ENCODE peak calls at places on chromosomes 16 and 17, in four cellular contexts. One of them, this sample, is unnamed.

GRCh38 chr16:86306046-86306644 is 204.2 kb upstream of the FOXF1 start:
- DNase-seq in GM12878: no peak
- DNase-seq in psoas muscle: no peak
- DNase-seq in A549: no peak
- DNase-seq in this sample: peak; percentile 93

GRCh38 chr17:40363480-40363838 is 1.1 kb downstream of the GJD3 start:
- DNase-seq in GM12878: no peak
- DNase-seq in psoas muscle: no peak
- DNase-seq in A549: peak; percentile 63
- DNase-seq in this sample: peak; percentile 34

GRCh38 chr17:50768348-50768761 is 1.0 kb upstream of the ANKRD40CL start:
- DNase-seq in GM12878: no peak
- DNase-seq in psoas muscle: no peak
- DNase-seq in A549: peak; percentile 86
- DNase-seq in this sample: no peak

GRCh38 chr17:82232876-82233785 is 4.3 kb downstream of the SLC16A3 start:
- DNase-seq in GM12878: no peak
- DNase-seq in psoas muscle: peak; percentile 88
- DNase-seq in A549: no peak
- DNase-seq in this sample: no peak

GRCh38 chr17:38912221-38912813 is 13.1 kb upstream of the LASP1NB start:
- DNase-seq in GM12878: no peak
- DNase-seq in psoas muscle: peak; percentile 74
- DNase-seq in A549: no peak
- DNase-seq in this sample: peak; percentile 54

GRCh38 chr16:87855852-87856715 is 13.2 kb downstream of the SLC7A5 start:
- DNase-seq in GM12878: no peak
- DNase-seq in psoas muscle: peak; percentile 81
- DNase-seq in A549: peak; percentile 79
- DNase-seq in this sample: no peak

GRCh38 chr16:14502932-14503741 is 126.9 kb downstream of the PARN start:
- DNase-seq in GM12878: peak; percentile 79
- DNase-seq in psoas muscle: no peak
- DNase-seq in A549: no peak
- DNase-seq in this sample: peak; percentile 40

GRCh38 chr17:17264430-17264829 is 16.6 kb downstream of the COPS3 start:
- DNase-seq in GM12878: no peak
- DNase-seq in psoas muscle: no peak
- DNase-seq in A549: no peak
- DNase-seq in this sample: no peak

GRCh38 chr16:70162041-70162451 is 11.5 kb upstream of the CLEC18C start:
- DNase-seq in GM12878: no peak
- DNase-seq in psoas muscle: no peak
- DNase-seq in A549: peak; percentile 64
- DNase-seq in this sample: peak; percentile 62

GRCh38 chr16:76235426-76235825 is 41.8 kb upstream of the CNTNAP4 start:
- DNase-seq in GM12878: no peak
- DNase-seq in psoas muscle: no peak
- DNase-seq in A549: no peak
- DNase-seq in this sample: no peak

GRCh38 chr17:73546770-73547345 is 97.4 kb downstream of the SDK2 start:
- DNase-seq in GM12878: no peak
- DNase-seq in psoas muscle: no peak
- DNase-seq in A549: peak; percentile 40
- DNase-seq in this sample: peak; percentile 43

GRCh38 chr16:58269526-58269925 is 25.3 kb downstream of the PRSS54 start:
- DNase-seq in GM12878: no peak
- DNase-seq in psoas muscle: no peak
- DNase-seq in A549: no peak
- DNase-seq in this sample: no peak

GRCh38 chr16:677306-678190 is 2.1 kb downstream of the RHBDL1 start:
- DNase-seq in GM12878: no peak
- DNase-seq in psoas muscle: no peak
- DNase-seq in A549: no peak
- DNase-seq in this sample: no peak

GRCh38 chr16:11236441-11236840 is 19.6 kb downstream of the SOCS1 start:
- DNase-seq in GM12878: no peak
- DNase-seq in psoas muscle: no peak
- DNase-seq in A549: no peak
- DNase-seq in this sample: no peak

GRCh38 chr17:47907932-47908562 is 12.0 kb downstream of the SP2 start:
- DNase-seq in GM12878: no peak
- DNase-seq in psoas muscle: peak; percentile 70
- DNase-seq in A549: no peak
- DNase-seq in this sample: no peak

GRCh38 chr16:73210084-73210483 is 162.2 kb upstream of the ZFHX3 start:
- DNase-seq in GM12878: no peak
- DNase-seq in psoas muscle: no peak
- DNase-seq in A549: no peak
- DNase-seq in this sample: no peak

GRCh38 chr16:17312100-17312732 is 158.5 kb downstream of the XYLT1 start:
- DNase-seq in GM12878: no peak
- DNase-seq in psoas muscle: no peak
- DNase-seq in A549: no peak
- DNase-seq in this sample: no peak

GRCh38 chr16:67155305-67156145 is 4.2 kb downstream of the TRADD start:
- DNase-seq in GM12878: no peak
- DNase-seq in psoas muscle: peak; percentile 90
- DNase-seq in A549: peak; percentile 72
- DNase-seq in this sample: peak; percentile 64

GRCh38 chr17:81020767-81021497 is 14.0 kb upstream of the BAIAP2 start:
- DNase-seq in GM12878: no peak
- DNase-seq in psoas muscle: peak; percentile 82
- DNase-seq in A549: no peak
- DNase-seq in this sample: peak; percentile 53

GRCh38 chr17:31467502-31468256 is 76.2 kb downstream of the RAB11FIP4 start:
- DNase-seq in GM12878: no peak
- DNase-seq in psoas muscle: no peak
- DNase-seq in A549: no peak
- DNase-seq in this sample: no peak

GRCh38 chr16:68564367-68564985 is 25.4 kb downstream of the ZFP90 start:
- DNase-seq in GM12878: no peak
- DNase-seq in psoas muscle: no peak
- DNase-seq in A549: peak; percentile 35
- DNase-seq in this sample: peak; percentile 4

GRCh38 chr16:17199135-17199534 is 271.6 kb downstream of the XYLT1 start:
- DNase-seq in GM12878: no peak
- DNase-seq in psoas muscle: no peak
- DNase-seq in A549: no peak
- DNase-seq in this sample: no peak

GRCh38 chr16:50025544-50025931 is 513 bp downstream of the CNEP1R1 start:
- DNase-seq in GM12878: no peak
- DNase-seq in psoas muscle: no peak
- DNase-seq in A549: no peak
- DNase-seq in this sample: peak; percentile 12

GRCh38 chr16:75027520-75028300 is 28.9 kb downstream of the ZNRF1 start:
- DNase-seq in GM12878: no peak
- DNase-seq in psoas muscle: no peak
- DNase-seq in A549: no peak
- DNase-seq in this sample: no peak

GRCh38 chr16:2858245-2859025 is 465 bp upstream of the PRSS22 start:
- DNase-seq in GM12878: no peak
- DNase-seq in psoas muscle: peak; percentile 37
- DNase-seq in A549: no peak
- DNase-seq in this sample: no peak

GRCh38 chr16:86093801-86094750 is 195.1 kb downstream of the IRF8 start:
- DNase-seq in GM12878: no peak
- DNase-seq in psoas muscle: no peak
- DNase-seq in A549: no peak
- DNase-seq in this sample: no peak

GRCh38 chr16:49850558-49851467 is 5.1 kb downstream of the ZNF423 start:
- DNase-seq in GM12878: no peak
- DNase-seq in psoas muscle: no peak
- DNase-seq in A549: no peak
- DNase-seq in this sample: no peak

GRCh38 chr16:53087101-53087500 is 32.3 kb downstream of the CHD9 start:
- DNase-seq in GM12878: no peak
- DNase-seq in psoas muscle: no peak
- DNase-seq in A549: no peak
- DNase-seq in this sample: peak; percentile 50

GRCh38 chr17:40432864-40433528 is 10.3 kb upstream of the IGFBP4 start:
- DNase-seq in GM12878: no peak
- DNase-seq in psoas muscle: no peak
- DNase-seq in A549: no peak
- DNase-seq in this sample: peak; percentile 42

GRCh38 chr17:8851600-8851999 is 15.9 kb downstream of the PIK3R6 start:
- DNase-seq in GM12878: no peak
- DNase-seq in psoas muscle: no peak
- DNase-seq in A549: no peak
- DNase-seq in this sample: no peak

GRCh38 chr17:19935169-19935568 is 42.5 kb downstream of the AKAP10 start:
- DNase-seq in GM12878: no peak
- DNase-seq in psoas muscle: no peak
- DNase-seq in A549: no peak
- DNase-seq in this sample: no peak

GRCh38 chr17:15271731-15272130 is 6.6 kb upstream of the PMP22 start:
- DNase-seq in GM12878: no peak
- DNase-seq in psoas muscle: no peak
- DNase-seq in A549: no peak
- DNase-seq in this sample: no peak

GRCh38 chr17:15269690-15270089 is 4.6 kb upstream of the PMP22 start:
- DNase-seq in GM12878: no peak
- DNase-seq in psoas muscle: no peak
- DNase-seq in A549: no peak
- DNase-seq in this sample: no peak

GRCh38 chr17:15269087-15269486 is 4.0 kb upstream of the PMP22 start:
- DNase-seq in GM12878: no peak
- DNase-seq in psoas muscle: no peak
- DNase-seq in A549: no peak
- DNase-seq in this sample: no peak

GRCh38 chr17:15268465-15268864 is 3.3 kb upstream of the PMP22 start:
- DNase-seq in GM12878: no peak
- DNase-seq in psoas muscle: no peak
- DNase-seq in A549: no peak
- DNase-seq in this sample: no peak

DNA sequence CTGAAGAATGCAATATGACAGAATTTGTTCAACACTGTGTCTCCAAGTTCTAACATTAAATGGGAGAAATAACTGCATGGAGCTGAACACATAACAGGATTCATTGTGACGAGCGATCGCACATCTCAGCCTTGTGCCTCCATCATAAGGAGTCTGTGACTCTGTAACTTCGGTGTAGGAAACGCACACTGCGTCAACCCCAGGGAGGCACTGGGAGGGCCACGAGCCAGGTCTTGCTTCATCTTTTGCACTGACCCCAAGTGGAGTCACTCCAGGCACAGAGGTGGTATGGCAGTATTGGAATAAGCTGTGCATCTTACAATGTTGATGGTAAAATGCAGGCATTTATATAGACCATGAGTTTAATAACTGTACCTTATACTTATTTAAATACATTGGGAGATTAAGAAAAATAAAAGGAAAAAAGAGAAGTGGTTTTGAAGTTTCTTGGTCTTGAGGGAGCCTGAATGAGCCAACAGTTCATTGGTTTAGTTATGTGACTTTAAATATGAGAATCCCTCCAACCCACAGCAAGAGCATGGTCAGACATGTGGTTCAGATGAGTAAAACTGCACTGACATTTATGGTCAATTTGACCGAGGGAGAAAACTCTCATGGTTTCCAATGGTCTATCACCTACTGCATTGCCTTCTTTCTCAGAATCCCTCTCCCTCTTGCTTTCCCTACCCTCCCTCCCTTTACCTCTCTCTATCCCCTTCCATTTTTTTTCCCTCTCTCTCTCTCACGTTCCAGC is 5.7 kb upstream of the PMP22 start:
- DNase-seq in GM12878: no peak
- DNase-seq in psoas muscle: peak; percentile 66
- DNase-seq in A549: no peak
- DNase-seq in this sample: no peak
- H3K4me3 ChIP-seq in GM12878: no peak overlapping the region
- H3K4me3 ChIP-seq in psoas muscle: no peak overlapping the region
- H3K4me3 ChIP-seq in A549: no peak overlapping the region
- H3K4me3 ChIP-seq in this sample: no peak overlapping the region

GRCh38 chr17:44378171-44378705 is 11.2 kb downstream of the ITGA2B start:
- DNase-seq in GM12878: no peak
- DNase-seq in psoas muscle: no peak
- DNase-seq in A549: no peak
- DNase-seq in this sample: no peak

GRCh38 chr17:44376779-44377178 is 12.7 kb downstream of the ITGA2B start:
- DNase-seq in GM12878: no peak
- DNase-seq in psoas muscle: no peak
- DNase-seq in A549: no peak
- DNase-seq in this sample: no peak

GRCh38 chr17:44374306-44375195 is 10.9 kb upstream of the FAM171A2 start:
- DNase-seq in GM12878: no peak
- DNase-seq in psoas muscle: no peak
- DNase-seq in A549: no peak
- DNase-seq in this sample: no peak

GRCh38 chr17:44375196-44376017 is 11.8 kb upstream of the FAM171A2 start:
- DNase-seq in GM12878: no peak
- DNase-seq in psoas muscle: no peak
- DNase-seq in A549: no peak
- DNase-seq in this sample: no peak

DNA sequence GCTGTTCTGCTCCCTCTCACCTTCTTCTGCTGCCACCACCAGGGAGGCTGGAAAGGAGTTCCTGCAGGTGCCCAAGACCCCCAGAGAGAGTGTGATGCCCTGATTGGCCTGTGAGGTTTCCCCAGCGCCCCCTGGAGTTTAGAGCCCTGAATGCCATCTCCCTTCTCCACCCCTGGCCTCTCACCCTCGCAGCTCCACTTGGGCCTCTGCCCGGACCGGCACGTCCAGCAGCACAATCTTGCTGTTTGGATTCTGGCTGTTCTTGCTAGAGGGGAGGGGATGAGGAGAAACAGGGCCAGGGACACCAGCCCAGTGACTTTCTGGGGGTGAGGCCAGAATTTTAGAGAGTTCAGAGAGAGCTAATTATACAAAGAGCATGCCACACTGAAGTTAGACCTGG is 12.5 kb upstream of the FAM171A2 start:
- DNase-seq in GM12878: no peak
- DNase-seq in psoas muscle: no peak
- DNase-seq in A549: no peak
- DNase-seq in this sample: no peak
- TF ChIP-seq CTCF in GM12878: peak; percentile 62
- TF ChIP-seq CTCF in psoas muscle: no peak
- TF ChIP-seq CTCF in A549: peak; percentile 38
- TF ChIP-seq CTCF in this sample: peak; percentile 40

GRCh38 chr16:24114876-24115275 is 141.3 kb upstream of the CACNG3 start:
- DNase-seq in GM12878: no peak
- DNase-seq in psoas muscle: no peak
- DNase-seq in A549: no peak
- DNase-seq in this sample: no peak
- H3K4me3 ChIP-seq in GM12878: no peak overlapping the region
- H3K4me3 ChIP-seq in psoas muscle: no peak overlapping the region
- H3K4me3 ChIP-seq in A549: no peak overlapping the region
- H3K4me3 ChIP-seq in this sample: no peak overlapping the region

GRCh38 chr17:35769895-35770486 is 9.3 kb downstream of the C17orf50 start:
- DNase-seq in GM12878: no peak
- DNase-seq in psoas muscle: no peak
- DNase-seq in A549: no peak
- DNase-seq in this sample: no peak
- TF ChIP-seq CTCF in GM12878: no peak
- TF ChIP-seq CTCF in psoas muscle: no peak
- TF ChIP-seq CTCF in A549: peak; percentile 42
- TF ChIP-seq CTCF in this sample: no peak

This sample was measured in AG10803.